ENCODE peak calls at places on chromosome 9, in eight cellular contexts. One of them, this sample, is unnamed.

GRCh38 chr9:131657890-131658752 is 81.8 kb downstream of the RAPGEF1 start:
- DNase-seq in T-helper 9 cell: no peak
- DNase-seq in lower leg skin: peak
- DNase-seq in stimulated activated CD4-positive, alpha-beta T cell treated with anti-CD3 and anti-CD28 coated beads, TNF-alpha, amount 100 ng/mL, for 48 hours: no peak
- DNase-seq in stimulated activated CD8-positive, alpha-beta memory T cell treated with anti-CD3 and anti-CD28 coated beads, Interleukin-12 subunit alpha, Interleukin-12 subunit beta, amount 100 ng/mL, for 1 hour: no peak
- DNase-seq in frontal cortex: no peak
- DNase-seq in iPS DF 6.9: no peak
- DNase-seq in iris pigment epithelial cell: peak
- DNase-seq in this sample: no peak

GRCh38 chr9:133991211-133991921 is 758 bp downstream of the VAV2 start:
- DNase-seq in T-helper 9 cell: no peak
- DNase-seq in lower leg skin: no peak
- DNase-seq in stimulated activated CD4-positive, alpha-beta T cell treated with anti-CD3 and anti-CD28 coated beads, TNF-alpha, amount 100 ng/mL, for 48 hours: no peak
- DNase-seq in stimulated activated CD8-positive, alpha-beta memory T cell treated with anti-CD3 and anti-CD28 coated beads, Interleukin-12 subunit alpha, Interleukin-12 subunit beta, amount 100 ng/mL, for 1 hour: no peak
- DNase-seq in frontal cortex: no peak
- DNase-seq in iPS DF 6.9: no peak
- DNase-seq in iris pigment epithelial cell: peak
- DNase-seq in this sample: no peak

GRCh38 chr9:2134391-2134790 is 119.2 kb downstream of the SMARCA2 start:
- DNase-seq in T-helper 9 cell: no peak
- DNase-seq in lower leg skin: no peak
- DNase-seq in stimulated activated CD4-positive, alpha-beta T cell treated with anti-CD3 and anti-CD28 coated beads, TNF-alpha, amount 100 ng/mL, for 48 hours: no peak
- DNase-seq in stimulated activated CD8-positive, alpha-beta memory T cell treated with anti-CD3 and anti-CD28 coated beads, Interleukin-12 subunit alpha, Interleukin-12 subunit beta, amount 100 ng/mL, for 1 hour: no peak
- DNase-seq in frontal cortex: no peak
- DNase-seq in iPS DF 6.9: no peak
- DNase-seq in iris pigment epithelial cell: peak
- DNase-seq in this sample: no peak

GRCh38 chr9:4344946-4345345 is 45.1 kb upstream of the GLIS3 start:
- DNase-seq in T-helper 9 cell: peak
- DNase-seq in lower leg skin: no peak
- DNase-seq in stimulated activated CD4-positive, alpha-beta T cell treated with anti-CD3 and anti-CD28 coated beads, TNF-alpha, amount 100 ng/mL, for 48 hours: peak
- DNase-seq in stimulated activated CD8-positive, alpha-beta memory T cell treated with anti-CD3 and anti-CD28 coated beads, Interleukin-12 subunit alpha, Interleukin-12 subunit beta, amount 100 ng/mL, for 1 hour: no peak
- DNase-seq in frontal cortex: no peak
- DNase-seq in iPS DF 6.9: no peak
- DNase-seq in iris pigment epithelial cell: peak
- DNase-seq in this sample: no peak

GRCh38 chr9:104836767-104837166 is 72.8 kb downstream of the NIPSNAP3B start:
- DNase-seq in T-helper 9 cell: no peak
- DNase-seq in lower leg skin: no peak
- DNase-seq in stimulated activated CD4-positive, alpha-beta T cell treated with anti-CD3 and anti-CD28 coated beads, TNF-alpha, amount 100 ng/mL, for 48 hours: no peak
- DNase-seq in stimulated activated CD8-positive, alpha-beta memory T cell treated with anti-CD3 and anti-CD28 coated beads, Interleukin-12 subunit alpha, Interleukin-12 subunit beta, amount 100 ng/mL, for 1 hour: no peak
- DNase-seq in frontal cortex: no peak
- DNase-seq in iPS DF 6.9: no peak
- DNase-seq in iris pigment epithelial cell: no peak
- DNase-seq in this sample: no peak

GRCh38 chr9:113011911-113012381 is at the start of gene ZNF883:
- DNase-seq in T-helper 9 cell: no peak
- DNase-seq in lower leg skin: no peak
- DNase-seq in stimulated activated CD4-positive, alpha-beta T cell treated with anti-CD3 and anti-CD28 coated beads, TNF-alpha, amount 100 ng/mL, for 48 hours: peak
- DNase-seq in stimulated activated CD8-positive, alpha-beta memory T cell treated with anti-CD3 and anti-CD28 coated beads, Interleukin-12 subunit alpha, Interleukin-12 subunit beta, amount 100 ng/mL, for 1 hour: peak
- DNase-seq in frontal cortex: peak
- DNase-seq in iPS DF 6.9: peak
- DNase-seq in iris pigment epithelial cell: peak
- DNase-seq in this sample: peak

GRCh38 chr9:68798408-68798807 is 93.4 kb downstream of the PIP5K1B start:
- DNase-seq in T-helper 9 cell: no peak
- DNase-seq in lower leg skin: no peak
- DNase-seq in stimulated activated CD4-positive, alpha-beta T cell treated with anti-CD3 and anti-CD28 coated beads, TNF-alpha, amount 100 ng/mL, for 48 hours: no peak
- DNase-seq in stimulated activated CD8-positive, alpha-beta memory T cell treated with anti-CD3 and anti-CD28 coated beads, Interleukin-12 subunit alpha, Interleukin-12 subunit beta, amount 100 ng/mL, for 1 hour: no peak
- DNase-seq in frontal cortex: no peak
- DNase-seq in iPS DF 6.9: no peak
- DNase-seq in iris pigment epithelial cell: no peak
- DNase-seq in this sample: no peak

GRCh38 chr9:73042155-73042554 is 89.3 kb upstream of the ALDH1A1 start:
- DNase-seq in T-helper 9 cell: no peak
- DNase-seq in lower leg skin: no peak
- DNase-seq in stimulated activated CD4-positive, alpha-beta T cell treated with anti-CD3 and anti-CD28 coated beads, TNF-alpha, amount 100 ng/mL, for 48 hours: no peak
- DNase-seq in stimulated activated CD8-positive, alpha-beta memory T cell treated with anti-CD3 and anti-CD28 coated beads, Interleukin-12 subunit alpha, Interleukin-12 subunit beta, amount 100 ng/mL, for 1 hour: no peak
- DNase-seq in frontal cortex: no peak
- DNase-seq in iPS DF 6.9: no peak
- DNase-seq in iris pigment epithelial cell: peak
- DNase-seq in this sample: no peak

GRCh38 chr9:95383845-95384244 is 66.3 kb upstream of the FANCC start:
- DNase-seq in T-helper 9 cell: no peak
- DNase-seq in lower leg skin: no peak
- DNase-seq in stimulated activated CD4-positive, alpha-beta T cell treated with anti-CD3 and anti-CD28 coated beads, TNF-alpha, amount 100 ng/mL, for 48 hours: no peak
- DNase-seq in stimulated activated CD8-positive, alpha-beta memory T cell treated with anti-CD3 and anti-CD28 coated beads, Interleukin-12 subunit alpha, Interleukin-12 subunit beta, amount 100 ng/mL, for 1 hour: no peak
- DNase-seq in frontal cortex: no peak
- DNase-seq in iPS DF 6.9: no peak
- DNase-seq in iris pigment epithelial cell: no peak
- DNase-seq in this sample: no peak

GRCh38 chr9:71487046-71487445 is 281.3 kb downstream of the CEMIP2 start:
- DNase-seq in T-helper 9 cell: no peak
- DNase-seq in lower leg skin: peak
- DNase-seq in stimulated activated CD4-positive, alpha-beta T cell treated with anti-CD3 and anti-CD28 coated beads, TNF-alpha, amount 100 ng/mL, for 48 hours: no peak
- DNase-seq in stimulated activated CD8-positive, alpha-beta memory T cell treated with anti-CD3 and anti-CD28 coated beads, Interleukin-12 subunit alpha, Interleukin-12 subunit beta, amount 100 ng/mL, for 1 hour: no peak
- DNase-seq in frontal cortex: no peak
- DNase-seq in iPS DF 6.9: peak
- DNase-seq in iris pigment epithelial cell: no peak
- DNase-seq in this sample: no peak

GRCh38 chr9:133771486-133772482 is 33.6 kb upstream of the SARDH start:
- DNase-seq in T-helper 9 cell: no peak
- DNase-seq in lower leg skin: peak
- DNase-seq in stimulated activated CD4-positive, alpha-beta T cell treated with anti-CD3 and anti-CD28 coated beads, TNF-alpha, amount 100 ng/mL, for 48 hours: no peak
- DNase-seq in stimulated activated CD8-positive, alpha-beta memory T cell treated with anti-CD3 and anti-CD28 coated beads, Interleukin-12 subunit alpha, Interleukin-12 subunit beta, amount 100 ng/mL, for 1 hour: no peak
- DNase-seq in frontal cortex: no peak
- DNase-seq in iPS DF 6.9: no peak
- DNase-seq in iris pigment epithelial cell: no peak
- DNase-seq in this sample: no peak

GRCh38 chr9:72925891-72926290 is 27.0 kb downstream of the ALDH1A1 start:
- DNase-seq in T-helper 9 cell: no peak
- DNase-seq in lower leg skin: no peak
- DNase-seq in stimulated activated CD4-positive, alpha-beta T cell treated with anti-CD3 and anti-CD28 coated beads, TNF-alpha, amount 100 ng/mL, for 48 hours: no peak
- DNase-seq in stimulated activated CD8-positive, alpha-beta memory T cell treated with anti-CD3 and anti-CD28 coated beads, Interleukin-12 subunit alpha, Interleukin-12 subunit beta, amount 100 ng/mL, for 1 hour: no peak
- DNase-seq in frontal cortex: no peak
- DNase-seq in iPS DF 6.9: no peak
- DNase-seq in iris pigment epithelial cell: no peak
- DNase-seq in this sample: no peak

GRCh38 chr9:6552033-6552737 is 93.3 kb downstream of the GLDC start:
- DNase-seq in T-helper 9 cell: no peak
- DNase-seq in lower leg skin: no peak
- DNase-seq in stimulated activated CD4-positive, alpha-beta T cell treated with anti-CD3 and anti-CD28 coated beads, TNF-alpha, amount 100 ng/mL, for 48 hours: no peak
- DNase-seq in stimulated activated CD8-positive, alpha-beta memory T cell treated with anti-CD3 and anti-CD28 coated beads, Interleukin-12 subunit alpha, Interleukin-12 subunit beta, amount 100 ng/mL, for 1 hour: no peak
- DNase-seq in frontal cortex: no peak
- DNase-seq in iPS DF 6.9: no peak
- DNase-seq in iris pigment epithelial cell: peak
- DNase-seq in this sample: no peak

GRCh38 chr9:136345281-136346156 is 18.0 kb downstream of the DNLZ start:
- DNase-seq in T-helper 9 cell: no peak
- DNase-seq in lower leg skin: peak
- DNase-seq in stimulated activated CD4-positive, alpha-beta T cell treated with anti-CD3 and anti-CD28 coated beads, TNF-alpha, amount 100 ng/mL, for 48 hours: no peak
- DNase-seq in stimulated activated CD8-positive, alpha-beta memory T cell treated with anti-CD3 and anti-CD28 coated beads, Interleukin-12 subunit alpha, Interleukin-12 subunit beta, amount 100 ng/mL, for 1 hour: no peak
- DNase-seq in frontal cortex: peak
- DNase-seq in iPS DF 6.9: no peak
- DNase-seq in iris pigment epithelial cell: no peak
- DNase-seq in this sample: peak

GRCh38 chr9:126157826-126158431 is 168.7 kb upstream of the MVB12B start:
- DNase-seq in T-helper 9 cell: no peak
- DNase-seq in lower leg skin: peak
- DNase-seq in stimulated activated CD4-positive, alpha-beta T cell treated with anti-CD3 and anti-CD28 coated beads, TNF-alpha, amount 100 ng/mL, for 48 hours: no peak
- DNase-seq in stimulated activated CD8-positive, alpha-beta memory T cell treated with anti-CD3 and anti-CD28 coated beads, Interleukin-12 subunit alpha, Interleukin-12 subunit beta, amount 100 ng/mL, for 1 hour: no peak
- DNase-seq in frontal cortex: no peak
- DNase-seq in iPS DF 6.9: no peak
- DNase-seq in iris pigment epithelial cell: no peak
- DNase-seq in this sample: no peak

GRCh38 chr9:109329274-109330258 is 8.7 kb upstream of the EPB41L4B start:
- DNase-seq in T-helper 9 cell: no peak
- DNase-seq in lower leg skin: peak
- DNase-seq in stimulated activated CD4-positive, alpha-beta T cell treated with anti-CD3 and anti-CD28 coated beads, TNF-alpha, amount 100 ng/mL, for 48 hours: no peak
- DNase-seq in stimulated activated CD8-positive, alpha-beta memory T cell treated with anti-CD3 and anti-CD28 coated beads, Interleukin-12 subunit alpha, Interleukin-12 subunit beta, amount 100 ng/mL, for 1 hour: no peak
- DNase-seq in frontal cortex: no peak
- DNase-seq in iPS DF 6.9: no peak
- DNase-seq in iris pigment epithelial cell: peak
- DNase-seq in this sample: peak

GRCh38 chr9:219670-220365 is 5.2 kb downstream of the DOCK8 start:
- DNase-seq in T-helper 9 cell: no peak
- DNase-seq in lower leg skin: no peak
- DNase-seq in stimulated activated CD4-positive, alpha-beta T cell treated with anti-CD3 and anti-CD28 coated beads, TNF-alpha, amount 100 ng/mL, for 48 hours: no peak
- DNase-seq in stimulated activated CD8-positive, alpha-beta memory T cell treated with anti-CD3 and anti-CD28 coated beads, Interleukin-12 subunit alpha, Interleukin-12 subunit beta, amount 100 ng/mL, for 1 hour: no peak
- DNase-seq in frontal cortex: no peak
- DNase-seq in iPS DF 6.9: no peak
- DNase-seq in iris pigment epithelial cell: no peak
- DNase-seq in this sample: no peak

GRCh38 chr9:82252116-82252515 is 263.5 kb downstream of the SPATA31D1 start:
- DNase-seq in T-helper 9 cell: no peak
- DNase-seq in lower leg skin: no peak
- DNase-seq in stimulated activated CD4-positive, alpha-beta T cell treated with anti-CD3 and anti-CD28 coated beads, TNF-alpha, amount 100 ng/mL, for 48 hours: no peak
- DNase-seq in stimulated activated CD8-positive, alpha-beta memory T cell treated with anti-CD3 and anti-CD28 coated beads, Interleukin-12 subunit alpha, Interleukin-12 subunit beta, amount 100 ng/mL, for 1 hour: no peak
- DNase-seq in frontal cortex: no peak
- DNase-seq in iPS DF 6.9: no peak
- DNase-seq in iris pigment epithelial cell: no peak
- DNase-seq in this sample: no peak

GRCh38 chr9:79577969-79578723 is 6.4 kb downstream of the TLE4 start:
- DNase-seq in T-helper 9 cell: no peak
- DNase-seq in lower leg skin: no peak
- DNase-seq in stimulated activated CD4-positive, alpha-beta T cell treated with anti-CD3 and anti-CD28 coated beads, TNF-alpha, amount 100 ng/mL, for 48 hours: no peak
- DNase-seq in stimulated activated CD8-positive, alpha-beta memory T cell treated with anti-CD3 and anti-CD28 coated beads, Interleukin-12 subunit alpha, Interleukin-12 subunit beta, amount 100 ng/mL, for 1 hour: no peak
- DNase-seq in frontal cortex: no peak
- DNase-seq in iPS DF 6.9: no peak
- DNase-seq in iris pigment epithelial cell: peak
- DNase-seq in this sample: no peak

GRCh38 chr9:83538172-83538889 is at the start of gene FRMD3:
- DNase-seq in T-helper 9 cell: no peak
- DNase-seq in lower leg skin: peak
- DNase-seq in stimulated activated CD4-positive, alpha-beta T cell treated with anti-CD3 and anti-CD28 coated beads, TNF-alpha, amount 100 ng/mL, for 48 hours: peak
- DNase-seq in stimulated activated CD8-positive, alpha-beta memory T cell treated with anti-CD3 and anti-CD28 coated beads, Interleukin-12 subunit alpha, Interleukin-12 subunit beta, amount 100 ng/mL, for 1 hour: no peak
- DNase-seq in frontal cortex: peak
- DNase-seq in iPS DF 6.9: no peak
- DNase-seq in iris pigment epithelial cell: peak
- DNase-seq in this sample: peak

GRCh38 chr9:123304340-123304691 is 35.9 kb upstream of the STRBP start:
- DNase-seq in T-helper 9 cell: no peak
- DNase-seq in lower leg skin: peak
- DNase-seq in stimulated activated CD4-positive, alpha-beta T cell treated with anti-CD3 and anti-CD28 coated beads, TNF-alpha, amount 100 ng/mL, for 48 hours: no peak
- DNase-seq in stimulated activated CD8-positive, alpha-beta memory T cell treated with anti-CD3 and anti-CD28 coated beads, Interleukin-12 subunit alpha, Interleukin-12 subunit beta, amount 100 ng/mL, for 1 hour: no peak
- DNase-seq in frontal cortex: no peak
- DNase-seq in iPS DF 6.9: no peak
- DNase-seq in iris pigment epithelial cell: no peak
- DNase-seq in this sample: no peak

GRCh38 chr9:135065151-135065550 is 22.3 kb upstream of the OLFM1 start:
- DNase-seq in T-helper 9 cell: no peak
- DNase-seq in lower leg skin: peak
- DNase-seq in stimulated activated CD4-positive, alpha-beta T cell treated with anti-CD3 and anti-CD28 coated beads, TNF-alpha, amount 100 ng/mL, for 48 hours: no peak
- DNase-seq in stimulated activated CD8-positive, alpha-beta memory T cell treated with anti-CD3 and anti-CD28 coated beads, Interleukin-12 subunit alpha, Interleukin-12 subunit beta, amount 100 ng/mL, for 1 hour: no peak
- DNase-seq in frontal cortex: no peak
- DNase-seq in iPS DF 6.9: no peak
- DNase-seq in iris pigment epithelial cell: no peak
- DNase-seq in this sample: no peak

GRCh38 chr9:87039809-87040392 is 92.6 kb upstream of the GAS1 start:
- DNase-seq in T-helper 9 cell: no peak
- DNase-seq in lower leg skin: no peak
- DNase-seq in stimulated activated CD4-positive, alpha-beta T cell treated with anti-CD3 and anti-CD28 coated beads, TNF-alpha, amount 100 ng/mL, for 48 hours: no peak
- DNase-seq in stimulated activated CD8-positive, alpha-beta memory T cell treated with anti-CD3 and anti-CD28 coated beads, Interleukin-12 subunit alpha, Interleukin-12 subunit beta, amount 100 ng/mL, for 1 hour: no peak
- DNase-seq in frontal cortex: no peak
- DNase-seq in iPS DF 6.9: no peak
- DNase-seq in iris pigment epithelial cell: peak
- DNase-seq in this sample: no peak

GRCh38 chr9:98162638-98163037 is 29.8 kb downstream of the CORO2A start:
- DNase-seq in T-helper 9 cell: no peak
- DNase-seq in lower leg skin: no peak
- DNase-seq in stimulated activated CD4-positive, alpha-beta T cell treated with anti-CD3 and anti-CD28 coated beads, TNF-alpha, amount 100 ng/mL, for 48 hours: no peak
- DNase-seq in stimulated activated CD8-positive, alpha-beta memory T cell treated with anti-CD3 and anti-CD28 coated beads, Interleukin-12 subunit alpha, Interleukin-12 subunit beta, amount 100 ng/mL, for 1 hour: no peak
- DNase-seq in frontal cortex: no peak
- DNase-seq in iPS DF 6.9: no peak
- DNase-seq in iris pigment epithelial cell: no peak
- DNase-seq in this sample: no peak

GRCh38 chr9:77981907-77982306 is 49.7 kb downstream of the GNAQ start:
- DNase-seq in T-helper 9 cell: no peak
- DNase-seq in lower leg skin: no peak
- DNase-seq in stimulated activated CD4-positive, alpha-beta T cell treated with anti-CD3 and anti-CD28 coated beads, TNF-alpha, amount 100 ng/mL, for 48 hours: no peak
- DNase-seq in stimulated activated CD8-positive, alpha-beta memory T cell treated with anti-CD3 and anti-CD28 coated beads, Interleukin-12 subunit alpha, Interleukin-12 subunit beta, amount 100 ng/mL, for 1 hour: no peak
- DNase-seq in frontal cortex: no peak
- DNase-seq in iPS DF 6.9: no peak
- DNase-seq in iris pigment epithelial cell: no peak
- DNase-seq in this sample: no peak